ENCODE peak calls at places on chromosomes 2 and 18, in seven cellular contexts. K is HL-60, Q is BE2C, S is left ventricle myocardium inferior, M is breast epithelium, O is coronary artery, L is PC-9. E is an unnamed sample.

GRCh38 chr18:13032173-13032572 is 41.0 kb downstream of the CEP192 start:
- DNase-seq in K (no peak), Q (no peak), O (no peak), L (no peak), M (no peak), S (no peak), E (no peak)

GRCh38 chr2:237405006-237405559 is 8.9 kb downstream of the COL6A3 start:
- DNase-seq in L (no peak), Q (no peak), K (no peak), O (no peak), M (no peak), S (no peak), E (no peak)

GRCh38 chr2:120729410-120730052 is 6.1 kb upstream of the GLI2 start:
- DNase-seq in K (no peak), O (peak; percentile 19), Q (no peak), L (peak; percentile 36), S (no peak), M (no peak), E (no peak)

GRCh38 chr18:59918320-59918755 is 18.5 kb downstream of the PMAIP1 start:
- DNase-seq in S (peak; percentile 30), O (no peak), L (peak; percentile 86), Q (peak; percentile 74), K (peak; percentile 80), M (no peak), E (no peak)

GRCh38 chr2:190467575-190468083 is 59.5 kb downstream of the MFSD6 start:
- DNase-seq in S (no peak), L (no peak), Q (no peak), M (no peak), O (no peak), K (no peak), E (no peak)

GRCh38 chr18:26700728-26701127 is 152.4 kb upstream of the KCTD1 start:
- DNase-seq in K (no peak), M (no peak), S (no peak), O (no peak), Q (no peak), L (no peak), E (no peak)

GRCh38 chr2:229275506-229275905 is 4.4 kb upstream of the PID1 start:
- DNase-seq in K (no peak), S (no peak), O (no peak), L (no peak), M (no peak), Q (no peak), E (no peak)

GRCh38 chr2:14540003-14540402 is 92.5 kb upstream of the LRATD1 start:
- DNase-seq in M (no peak), K (no peak), S (no peak), Q (no peak), O (no peak), L (no peak), E (no peak)

GRCh38 chr2:88764850-88765153 is 73.3 kb downstream of the RPIA start:
- DNase-seq in M (no peak), O (no peak), L (no peak), Q (no peak), K (no peak), S (no peak), E (no peak)

GRCh38 chr2:147275943-147276342 is 568.9 kb upstream of the ACVR2A start:
- DNase-seq in M (no peak), L (no peak), O (no peak), K (peak; percentile 4), S (no peak), Q (no peak), E (no peak)
- TF ChIP-seq CTCF in M (no peak), L (no peak), O (no peak), K (no peak), S (no peak), Q (no peak), E (no peak)

GRCh38 chr2:20664431-20665260 is 2.3 kb upstream of the GDF7 start:
- DNase-seq in S (no peak), Q (no peak), K (no peak), L (no peak), O (peak; percentile 50), M (no peak), E (no peak)
- H3K4me3 ChIP-seq in S (no peak overlapping the region), Q (no peak overlapping the region), K (no peak overlapping the region), L (no peak overlapping the region), O (peak overlapping the region; percentile 83), M (no peak overlapping the region), E (no peak overlapping the region)

DNA sequence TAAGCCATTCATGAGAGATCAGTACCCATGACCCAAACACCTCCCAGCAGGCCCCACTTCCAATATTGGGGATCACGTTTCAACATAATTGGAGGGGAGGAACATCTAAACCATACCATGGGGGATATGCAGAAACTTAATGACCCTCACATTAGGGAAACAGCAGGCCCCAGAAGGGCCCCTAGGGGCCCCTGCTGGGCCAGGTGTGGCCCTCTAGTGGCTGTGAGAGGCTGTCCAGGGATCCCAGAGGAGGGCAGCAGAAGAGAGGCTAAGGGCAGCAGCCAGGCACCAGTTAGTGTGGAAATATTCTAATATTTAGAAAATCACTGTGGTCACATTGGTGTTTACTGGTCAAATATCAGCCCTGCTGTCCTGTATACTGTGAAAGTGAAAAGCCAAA is 49.3 kb upstream of the ANKRD44 start:
- DNase-seq in Q (no peak), S (no peak), K (no peak), L (no peak), O (no peak), M (no peak), E (no peak)
- TF ChIP-seq CTCF in Q (peak; percentile 34), S (no peak), K (peak; percentile 7), L (no peak), O (no peak), M (no peak), E (no peak)

DNA sequence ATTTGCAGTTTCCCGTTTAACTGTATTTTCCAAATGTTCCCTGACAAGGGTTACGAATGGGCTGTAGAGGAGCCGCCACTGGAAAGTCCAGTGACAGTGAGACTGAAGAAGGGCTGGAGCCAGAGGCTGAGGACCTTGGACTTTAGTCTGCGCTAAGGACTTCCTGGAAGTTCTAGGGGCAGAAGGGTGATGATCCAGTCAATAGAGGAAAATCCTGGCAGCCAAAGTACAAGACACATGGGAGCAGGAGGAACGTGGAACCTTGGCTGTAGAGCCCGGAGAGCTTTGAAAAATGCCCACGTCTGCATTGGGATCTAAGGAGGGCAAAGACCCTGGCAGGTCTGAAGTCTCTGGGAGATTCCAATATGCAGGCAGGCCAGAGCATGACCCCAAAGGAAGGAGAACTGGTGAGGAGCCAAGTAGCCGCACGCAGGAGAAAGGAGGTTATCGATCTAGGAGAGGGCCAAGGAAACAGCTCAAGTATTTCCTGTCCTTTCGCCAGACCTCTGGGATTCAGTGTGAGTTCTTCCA is 28.5 kb downstream of the MBP start:
- DNase-seq in S (no peak), O (peak; percentile 56), L (no peak), M (no peak), Q (no peak), K (no peak), E (peak; percentile 59)
- H3K4me3 ChIP-seq in S (no peak overlapping the region), O (no peak overlapping the region), L (no peak overlapping the region), M (no peak overlapping the region), Q (no peak overlapping the region), K (no peak overlapping the region), E (no peak overlapping the region)

GRCh38 chr18:9762561-9762960 is 54.5 kb downstream of the RAB31 start:
- DNase-seq in K (peak; percentile 83), O (no peak), Q (no peak), M (no peak), S (no peak), L (no peak), E (no peak)
- TF ChIP-seq CTCF in K (no peak), O (no peak), Q (no peak), M (no peak), S (no peak), L (no peak), E (no peak)

DNA sequence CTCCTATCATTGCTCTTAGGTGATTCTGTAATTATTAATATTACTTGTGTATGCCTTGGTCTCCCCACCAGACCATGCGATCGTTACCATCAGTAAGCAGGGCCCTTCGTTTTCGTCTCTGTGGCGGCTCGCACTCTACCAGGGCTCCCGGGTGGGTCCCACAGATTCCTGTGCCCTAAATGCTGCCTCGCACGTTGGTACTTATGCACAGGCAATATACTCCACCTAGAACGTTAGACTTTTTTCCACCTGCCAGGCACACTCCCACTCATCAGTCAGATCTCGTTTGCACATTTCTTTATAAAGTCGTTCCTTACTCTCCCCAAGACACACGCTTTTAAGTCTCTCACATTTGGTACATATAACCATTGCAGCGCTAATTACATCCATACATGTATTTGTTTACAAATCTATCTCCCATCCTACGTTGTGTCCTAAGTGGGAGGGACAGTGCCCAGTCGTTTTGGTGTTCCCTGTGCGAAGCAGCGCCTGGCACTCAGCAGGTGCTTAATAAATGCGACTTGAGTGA is 901 bp downstream of the FEZ2 start:
- DNase-seq in L (no peak), S (no peak), Q (no peak), M (no peak), K (no peak), O (no peak), E (no peak)
- H3K4me3 ChIP-seq in L (peak overlapping the region; percentile 65), S (peak overlapping the region; percentile 100), Q (peak overlapping the region; percentile 82), M (peak overlapping the region; percentile 98), K (peak overlapping the region; percentile 77), O (peak overlapping the region; percentile 98), E (peak overlapping the region; percentile 100)

DNA sequence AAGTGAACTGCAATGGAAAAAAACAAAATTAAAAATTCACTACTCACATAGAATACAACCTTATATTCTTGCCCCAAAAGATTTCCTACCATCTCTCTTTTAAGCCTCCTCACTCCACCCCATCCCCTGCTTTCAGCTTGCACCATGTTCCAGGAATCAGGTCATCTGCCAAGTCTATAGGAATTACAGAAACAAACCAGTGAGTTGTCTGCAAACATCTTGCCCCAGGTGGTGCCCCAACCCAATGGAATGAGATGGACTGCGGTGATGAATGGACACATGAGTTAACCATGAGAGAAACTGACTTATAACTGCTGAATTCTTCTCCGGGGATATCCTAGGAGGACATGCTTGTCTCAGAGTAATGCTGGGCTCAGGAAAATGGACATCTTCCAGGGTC is 350.1 kb downstream of the RND3 start:
- DNase-seq in L (no peak), M (no peak), O (no peak), K (no peak), S (no peak), Q (no peak), E (no peak)
- TF ChIP-seq CTCF in L (no peak), M (no peak), O (no peak), K (no peak), S (no peak), Q (no peak), E (no peak)

DNA sequence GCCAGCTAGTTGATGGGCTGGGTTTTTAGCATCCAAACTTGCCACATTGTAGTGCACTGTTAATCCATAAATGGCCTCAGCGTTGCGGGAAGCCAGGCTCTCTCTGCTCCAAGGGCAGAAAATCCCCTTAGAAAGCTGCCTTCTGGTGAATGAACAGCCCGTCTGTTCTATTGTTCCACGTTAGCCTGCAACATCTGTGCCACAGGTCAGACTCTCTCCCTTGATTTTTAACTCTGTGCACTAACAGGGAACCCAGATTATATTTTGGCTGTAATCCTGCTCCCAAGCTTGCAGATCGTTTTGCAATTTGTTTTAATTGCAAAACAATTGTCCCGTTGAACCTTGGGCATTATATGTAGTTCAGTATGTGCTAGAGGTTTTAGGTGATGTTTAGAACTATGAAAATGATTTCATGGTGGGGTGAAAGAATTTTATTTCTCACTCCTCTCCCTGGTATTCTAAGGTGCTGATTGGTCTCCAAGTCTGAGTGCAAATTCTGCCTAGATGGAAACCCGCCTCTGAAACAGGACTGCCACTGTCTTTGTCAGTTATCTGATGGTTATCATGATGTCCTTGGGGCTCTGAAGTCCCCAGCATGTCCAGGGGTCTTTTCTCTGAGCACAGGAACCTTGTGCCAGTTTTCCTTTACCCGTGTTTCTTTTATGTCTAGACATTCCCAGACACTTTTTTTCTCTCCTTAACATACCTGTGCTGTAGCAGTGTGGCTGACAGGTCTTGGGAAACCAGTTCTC is 106.6 kb downstream of the MAP4K4 start:
- DNase-seq in K (peak; percentile 3), M (no peak), S (no peak), O (no peak), Q (no peak), L (no peak), E (no peak)
- H3K4me3 ChIP-seq in K (no peak overlapping the region), M (no peak overlapping the region), S (no peak overlapping the region), O (no peak overlapping the region), Q (no peak overlapping the region), L (no peak overlapping the region), E (no peak overlapping the region)

E was measured in right atrium auricular region.